ENCODE peak calls at places on chromosomes 6 and 20, in seven cellular contexts. F is HFF-Myc, T is GM18507, W is COR-L47, X is brain microvascular endothelial cell, P is T-helper 17 cell, A is heart left ventricle. V is an unnamed sample.

GRCh38 chr6:118869350-118869749 is 24.6 kb upstream of the ASF1A start:
- DNase-seq in F (no peak), T (no peak), P (no peak), A (no peak), X (no peak), W (no peak), V (no peak)

GRCh38 chr6:22512716-22513452 is 56.5 kb upstream of the HDGFL1 start:
- DNase-seq in F (no peak), T (no peak), X (peak), A (no peak), P (no peak), W (no peak), V (no peak)

GRCh38 chr6:135603249-135603648 is 105.7 kb upstream of the AHI1 start:
- DNase-seq in X (no peak), P (no peak), F (no peak), T (no peak), W (no peak), A (no peak), V (no peak)

GRCh38 chr6:156866181-156866862 is 89.1 kb downstream of the ARID1B start:
- DNase-seq in X (peak), A (no peak), W (no peak), P (no peak), T (no peak), F (no peak), V (no peak)

GRCh38 chr6:3309391-3310050 is 50.8 kb downstream of the PSMG4 start:
- DNase-seq in A (no peak), F (no peak), P (no peak), W (peak), T (no peak), X (no peak), V (no peak)

GRCh38 chr6:80605165-80605989 is 498.9 kb downstream of the BCKDHB start:
- DNase-seq in F (peak), T (no peak), W (peak), X (peak), A (no peak), P (no peak), V (no peak)

GRCh38 chr20:60424267-60424904 is 466.2 kb downstream of the CDH26 start:
- DNase-seq in A (no peak), P (no peak), T (no peak), X (no peak), F (no peak), W (no peak), V (no peak)

GRCh38 chr20:62368629-62369507 is 1.8 kb upstream of the LAMA5 start:
- DNase-seq in A (no peak), F (no peak), P (no peak), T (no peak), W (no peak), X (no peak), V (peak)

GRCh38 chr20:11777861-11778570 is 139.7 kb upstream of the BTBD3 start:
- DNase-seq in F (no peak), P (no peak), W (peak), A (no peak), T (no peak), X (peak), V (no peak)

GRCh38 chr6:6661684-6662083 is 73.2 kb downstream of the LY86 start:
- DNase-seq in P (no peak), A (peak), W (peak), X (peak), F (no peak), T (no peak), V (no peak)

GRCh38 chr6:96235927-96236326 is 220.2 kb downstream of the FUT9 start:
- DNase-seq in A (no peak), P (no peak), W (no peak), F (no peak), X (no peak), T (no peak), V (no peak)

GRCh38 chr20:46698788-46699187 is 9.5 kb upstream of the TP53RK start:
- DNase-seq in T (no peak), A (no peak), X (no peak), F (no peak), P (no peak), W (no peak), V (no peak)

GRCh38 chr6:137661601-137662000 is 167.4 kb upstream of the OLIG3 start:
- DNase-seq in X (no peak), P (no peak), W (no peak), T (no peak), F (no peak), A (no peak), V (peak)

GRCh38 chr6:82085701-82086100 is 161.8 kb downstream of the IBTK start:
- DNase-seq in W (no peak), A (no peak), P (no peak), T (no peak), X (no peak), F (no peak), V (peak)

GRCh38 chr6:89669002-89669401 is 30.5 kb upstream of the LYRM2 start:
- DNase-seq in F (no peak), P (no peak), A (no peak), W (no peak), T (no peak), X (peak), V (no peak)

GRCh38 chr20:22763257-22763906 is 179.0 kb upstream of the FOXA2 start:
- DNase-seq in X (peak), A (peak), P (no peak), F (no peak), W (no peak), T (no peak), V (no peak)

GRCh38 chr6:3751019-3751729 is at the start of gene PXDC1:
- DNase-seq in X (no peak), T (no peak), W (no peak), F (no peak), P (no peak), A (no peak), V (peak)

GRCh38 chr6:72715119-72715518 is 93.3 kb downstream of the KCNQ5 start:
- DNase-seq in W (no peak), A (no peak), P (no peak), T (no peak), F (no peak), X (no peak), V (no peak)

GRCh38 chr6:151962246-151962846 is 154.9 kb downstream of the ESR1 start:
- DNase-seq in F (no peak), T (no peak), X (peak), W (no peak), P (no peak), A (no peak), V (no peak)

GRCh38 chr6:44649365-44650025 is 262.0 kb downstream of the CDC5L start:
- DNase-seq in P (no peak), T (no peak), F (no peak), A (no peak), X (no peak), W (no peak), V (no peak)

GRCh38 chr6:165716886-165717285 is 53.8 kb upstream of the PDE10A start:
- DNase-seq in W (no peak), X (peak), T (no peak), A (no peak), F (no peak), P (no peak), V (no peak)

GRCh38 chr20:34798328-34798727 is 27.1 kb downstream of the NCOA6 start:
- DNase-seq in X (no peak), W (no peak), P (no peak), T (no peak), A (no peak), F (no peak), V (no peak)

GRCh38 chr20:13525225-13525940 is 113.3 kb downstream of the TASP1 start:
- DNase-seq in A (no peak), P (no peak), T (no peak), F (peak), W (no peak), X (peak), V (no peak)

GRCh38 chr6:85484941-85485340 is 35.1 kb downstream of the NT5E start:
- DNase-seq in X (no peak), T (no peak), W (no peak), P (no peak), A (no peak), F (no peak), V (no peak)

GRCh38 chr20:19522080-19522801 is 235.8 kb upstream of the RIN2 start:
- DNase-seq in W (no peak), P (no peak), T (no peak), F (no peak), A (no peak), X (no peak), V (no peak)

V was measured in H9.